ENCODE peak calls at places on chromosomes 12 and 14, in eight cellular contexts. N, W, T, Y, Q, O, P and K are unnamed samples.

GRCh38 chr12:67916266-67916970 is 72.8 kb upstream of the IFNG-AS1 start:
- DNase-seq in N (no peak), W (no peak), T (no peak), Y (no peak), Q (no peak), O (no peak), P (no peak), K (no peak)

GRCh38 chr12:50200507-50201273 is 33.5 kb upstream of the CERS5 start:
- DNase-seq in N (no peak), W (no peak), T (no peak), Y (no peak), Q (no peak), O (no peak), P (peak; percentile 51), K (no peak)

GRCh38 chr14:100104523-100105300 is 39.5 kb downstream of the EVL start:
- DNase-seq in N (no peak), W (no peak), T (no peak), Y (no peak), Q (no peak), O (no peak), P (peak; percentile 57), K (no peak)

GRCh38 chr12:119176267-119177055 is 2.3 kb upstream of the HSPB8 start:
- DNase-seq in N (peak; percentile 83), W (peak; percentile 80), T (peak; percentile 81), Y (peak; percentile 27), Q (no peak), O (peak; percentile 84), P (peak; percentile 55), K (peak; percentile 95)

GRCh38 chr12:12019881-12020280 is 50.9 kb upstream of the BCL2L14 start:
- DNase-seq in N (no peak), W (no peak), T (no peak), Y (no peak), Q (no peak), O (no peak), P (no peak), K (no peak)

GRCh38 chr12:4252595-4252994 is 21.0 kb upstream of the CCND2 start:
- DNase-seq in N (no peak), W (no peak), T (no peak), Y (no peak), Q (no peak), O (no peak), P (no peak), K (no peak)

GRCh38 chr14:75277000-75277795 is 1.4 kb upstream of the FOS start:
- DNase-seq in N (peak; percentile 90), W (peak; percentile 94), T (peak; percentile 90), Y (peak; percentile 90), Q (no peak), O (peak; percentile 96), P (peak; percentile 88), K (peak; percentile 85)

GRCh38 chr12:10119072-10119471 is 10.9 kb downstream of the CLEC7A start:
- DNase-seq in N (no peak), W (no peak), T (no peak), Y (no peak), Q (no peak), O (no peak), P (no peak), K (no peak)

GRCh38 chr14:23052182-23052623 is 5.1 kb downstream of the CDH24 start:
- DNase-seq in N (no peak), W (no peak), T (peak; percentile 66), Y (peak; percentile 53), Q (no peak), O (no peak), P (peak; percentile 40), K (no peak)

GRCh38 chr12:81417056-81417455 is 339.2 kb downstream of the ACSS3 start:
- DNase-seq in N (no peak), W (no peak), T (no peak), Y (no peak), Q (no peak), O (no peak), P (no peak), K (no peak)

GRCh38 chr12:42588981-42589464 is 523 bp downstream of the PRICKLE1 start:
- DNase-seq in N (no peak), W (peak; percentile 37), T (peak; percentile 46), Y (peak; percentile 82), Q (peak; percentile 11), O (no peak), P (peak; percentile 43), K (no peak)

GRCh38 chr12:130160711-130161231 is 1.5 kb upstream of the FZD10 start:
- DNase-seq in N (no peak), W (no peak), T (no peak), Y (no peak), Q (no peak), O (no peak), P (no peak), K (no peak)

GRCh38 chr14:61388173-61388975 is 67.0 kb downstream of the PRKCH start:
- DNase-seq in N (no peak), W (no peak), T (no peak), Y (no peak), Q (no peak), O (no peak), P (peak; percentile 94), K (no peak)

GRCh38 chr12:81245918-81246611 is 168.2 kb downstream of the ACSS3 start:
- DNase-seq in N (peak; percentile 25), W (no peak), T (no peak), Y (peak; percentile 19), Q (no peak), O (no peak), P (no peak), K (no peak)

GRCh38 chr14:23629204-23629603 is 7.0 kb upstream of the DHRS2 start:
- DNase-seq in N (no peak), W (no peak), T (no peak), Y (no peak), Q (no peak), O (no peak), P (no peak), K (no peak)

GRCh38 chr12:1929985-1930815 is 11.7 kb upstream of the CACNA2D4 start:
- DNase-seq in N (no peak), W (no peak), T (peak; percentile 5), Y (no peak), Q (no peak), O (no peak), P (no peak), K (no peak)

GRCh38 chr14:42671636-42672035 is 1065.0 kb downstream of the LRFN5 start:
- DNase-seq in N (no peak), W (no peak), T (no peak), Y (no peak), Q (no peak), O (no peak), P (no peak), K (no peak)

GRCh38 chr14:54985156-54985555 is 41.7 kb downstream of the WDHD1 start:
- DNase-seq in N (no peak), W (no peak), T (no peak), Y (no peak), Q (no peak), O (no peak), P (no peak), K (no peak)

GRCh38 chr12:130992448-130992847 is 38.7 kb downstream of the ADGRD1 start:
- DNase-seq in N (no peak), W (peak; percentile 38), T (no peak), Y (no peak), Q (peak; percentile 29), O (peak; percentile 88), P (no peak), K (no peak)

GRCh38 chr12:96981053-96981452 is 74.0 kb downstream of the NEDD1 start:
- DNase-seq in N (no peak), W (no peak), T (no peak), Y (no peak), Q (no peak), O (no peak), P (peak; percentile 46), K (no peak)

GRCh38 chr12:65673732-65674131 is 150.6 kb upstream of the HMGA2 start:
- DNase-seq in N (no peak), W (no peak), T (no peak), Y (no peak), Q (no peak), O (no peak), P (no peak), K (no peak)
- TF ChIP-seq CTCF in N (no peak), W (no peak), T (no peak), Y (peak; percentile 14), Q (peak; percentile 11), O (no peak), P (no peak), K (no peak)

DNA sequence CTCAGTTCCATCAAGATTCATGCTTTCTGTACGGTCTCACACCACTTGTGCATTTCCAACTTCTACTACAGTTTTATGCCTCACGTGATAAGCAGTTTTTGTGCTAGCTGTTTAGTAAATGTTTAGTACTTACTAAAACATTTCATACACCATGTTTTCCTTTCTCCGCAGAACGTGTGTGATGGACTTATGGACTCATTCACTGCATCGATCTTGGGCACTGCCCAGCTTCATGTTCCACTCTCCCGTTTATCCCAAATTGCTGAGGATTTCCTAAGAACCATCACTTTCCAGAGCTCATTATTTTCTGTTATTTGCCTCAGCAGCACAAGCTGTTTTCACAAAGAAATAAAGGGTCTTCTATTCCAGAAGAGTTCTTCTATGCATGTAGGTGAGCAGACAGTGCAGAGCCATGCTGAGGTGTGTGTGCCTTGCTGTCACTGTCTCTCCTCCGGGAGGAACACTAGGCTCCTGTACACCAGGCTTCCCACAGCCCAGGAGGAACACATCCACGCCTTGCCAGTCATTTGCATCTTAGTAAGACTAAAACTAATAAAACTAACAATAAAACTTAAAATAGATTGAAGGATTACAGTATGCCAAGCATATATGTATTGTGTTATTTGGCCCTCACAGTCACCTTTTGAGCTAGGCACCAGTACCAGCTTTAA is 90.3 kb upstream of the EEA1 start:
- DNase-seq in N (peak; percentile 28), W (no peak), T (no peak), Y (no peak), Q (no peak), O (no peak), P (no peak), K (no peak)
- H3K4me1 ChIP-seq in N (peaks cover 11% of the 10 kb centered on the region), W (peaks cover 56% of the 10 kb centered on the region), T (peaks cover 13% of the 10 kb centered on the region), Y (peaks cover 16% of the 10 kb centered on the region), Q (no peaks in the 10 kb centered on the region), O (no peaks in the 10 kb centered on the region), P (peaks cover 7% of the 10 kb centered on the region), K (no peaks in the 10 kb centered on the region)

GRCh38 chr14:101119830-101120571 is 216.5 kb upstream of the RTL1 start:
- DNase-seq in N (peak; percentile 2), W (no peak), T (peak; percentile 24), Y (no peak), Q (no peak), O (no peak), P (no peak), K (no peak)
- H3K4me3 ChIP-seq in N (no peak overlapping the region), W (no peak overlapping the region), T (no peak overlapping the region), Y (no peak overlapping the region), Q (no peak overlapping the region), O (peak overlapping the region; percentile 47), P (no peak overlapping the region), K (peak overlapping the region; percentile 49)

DNA sequence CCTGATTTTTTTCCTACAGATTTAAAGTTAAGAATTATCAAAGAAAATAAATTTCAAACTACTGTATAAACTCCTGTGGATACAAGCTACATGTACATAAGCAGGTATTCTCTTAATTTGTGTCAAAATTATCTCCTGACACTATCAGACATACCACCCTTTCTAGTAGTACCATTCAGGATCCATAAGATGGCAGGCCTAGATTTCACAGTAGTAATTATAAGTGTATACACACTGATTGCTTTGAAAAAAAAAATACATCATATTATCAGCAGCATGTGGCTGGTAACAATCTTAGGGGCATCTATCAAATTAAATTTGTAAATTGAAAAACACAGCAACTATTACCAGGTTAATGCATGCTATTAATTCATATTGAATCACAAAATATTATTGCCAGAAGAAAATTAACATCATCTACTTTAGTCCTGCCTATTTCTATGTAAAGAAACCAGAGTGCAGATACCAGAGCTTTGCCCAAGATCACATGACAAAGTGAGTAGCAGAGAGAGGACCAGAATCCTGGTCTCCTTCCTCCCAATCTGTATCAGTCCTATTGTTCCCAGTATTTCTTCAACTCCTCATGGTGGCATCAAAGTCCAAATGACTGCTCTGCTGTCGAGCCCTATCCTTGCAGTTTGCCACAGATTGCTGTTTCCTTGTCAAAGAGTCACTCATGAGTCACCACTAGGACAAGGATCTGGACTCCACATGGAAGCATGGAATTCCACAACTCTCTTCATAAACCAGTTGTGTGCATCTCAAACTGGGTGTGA is 27.7 kb upstream of the CALM1 start:
- DNase-seq in N (no peak), W (no peak), T (no peak), Y (no peak), Q (peak; percentile 26), O (no peak), P (peak; percentile 13), K (no peak)
- TF ChIP-seq CTCF in N (no peak), W (no peak), T (no peak), Y (no peak), Q (peak; percentile 60), O (no peak), P (peak; percentile 15), K (no peak)